ENCODE peak calls at places on chromosomes 7 and 10, in six cellular contexts. N is endothelial cell, V is GM20000, D is thoracic aorta, H is A549, B is LNCaP clone FGC. O is an unnamed sample.
A peak's percentile ranks its signal among the peaks of the same experiment; 100 is the strongest.

GRCh38 chr7:94375713-94376112 is 19.0 kb upstream of the COL1A2 start:
- DNase-seq in V (no peak), B (no peak), N (no peak), D (no peak), H (no peak), O (no peak)

GRCh38 chr7:20217193-20217948 is at the start of gene MACC1:
- DNase-seq in V (peak; percentile 36), N (no peak), D (no peak), B (peak; percentile 13), H (no peak), O (no peak)

GRCh38 chr10:97182327-97182990 is 3.3 kb downstream of the SLIT1 start:
- DNase-seq in B (no peak), H (no peak), V (no peak), N (no peak), D (no peak), O (no peak)

GRCh38 chr10:59257224-59257623 is 80.8 kb downstream of the PHYHIPL start:
- DNase-seq in V (no peak), D (no peak), B (no peak), H (no peak), N (no peak), O (no peak)

GRCh38 chr10:44962870-44963738 is 3.5 kb downstream of the RASSF4 start:
- DNase-seq in H (no peak), N (no peak), B (no peak), D (no peak), V (no peak), O (no peak)

GRCh38 chr10:131648386-131649020 is 252.3 kb upstream of the PPP2R2D start:
- DNase-seq in H (no peak), V (no peak), D (no peak), N (no peak), B (no peak), O (no peak)

GRCh38 chr7:81603-82342 is 110.6 kb upstream of the FAM20C start:
- DNase-seq in D (no peak), H (no peak), B (no peak), V (no peak), N (no peak), O (no peak)

GRCh38 chr10:69807122-69807521 is 5.4 kb downstream of the COL13A1 start:
- DNase-seq in N (no peak), D (no peak), H (peak; percentile 50), V (no peak), B (no peak), O (no peak)

GRCh38 chr7:151721236-151721635 is 155.7 kb downstream of the PRKAG2 start:
- DNase-seq in H (no peak), B (no peak), N (no peak), V (no peak), D (no peak), O (no peak)

GRCh38 chr10:104307576-104308438 is 30.5 kb downstream of the ITPRIP start:
- DNase-seq in D (no peak), B (no peak), V (no peak), N (no peak), H (no peak), O (no peak)

GRCh38 chr10:70498970-70499828 is 20.6 kb downstream of the PALD1 start:
- DNase-seq in H (no peak), V (no peak), D (no peak), N (no peak), B (no peak), O (no peak)

GRCh38 chr7:110065112-110065511 is 1025.8 kb upstream of the LRRN3 start:
- DNase-seq in V (no peak), H (no peak), B (no peak), N (no peak), D (no peak), O (no peak)

GRCh38 chr10:61635946-61636345 is 26.8 kb upstream of the CABCOCO1 start:
- DNase-seq in N (no peak), V (no peak), B (no peak), H (peak; percentile 25), D (no peak), O (no peak)

GRCh38 chr10:100575781-100576635 is 40.3 kb downstream of the HIF1AN start:
- DNase-seq in B (no peak), H (no peak), V (no peak), D (no peak), N (no peak), O (no peak)

GRCh38 chr7:112453505-112454171 is 3.4 kb downstream of the IFRD1 start:
- DNase-seq in D (no peak), N (no peak), B (peak; percentile 61), H (peak; percentile 11), V (no peak), O (no peak)

GRCh38 chr7:99733448-99733847 is 1.5 kb downstream of the CYP3A7 start:
- DNase-seq in V (no peak), N (peak; percentile 5), B (no peak), D (no peak), H (peak; percentile 29), O (no peak)

GRCh38 chr7:130989006-130989795 is 255.2 kb upstream of the KLF14 start:
- DNase-seq in V (no peak), D (no peak), N (no peak), B (peak; percentile 94), H (no peak), O (no peak)

GRCh38 chr7:37354661-37355131 is 94.0 kb downstream of the ELMO1 start:
- DNase-seq in V (peak; percentile 17), B (no peak), D (peak; percentile 57), N (peak; percentile 43), H (no peak), O (no peak)

GRCh38 chr7:130961128-130961601 is 227.2 kb upstream of the KLF14 start:
- DNase-seq in V (peak; percentile 62), D (no peak), B (no peak), H (peak; percentile 82), N (no peak), O (peak; percentile 68)

GRCh38 chr7:128415217-128415785 is 5.5 kb upstream of the IMPDH1 start:
- DNase-seq in D (no peak), V (no peak), H (no peak), B (no peak), N (no peak), O (no peak)

GRCh38 chr7:45921699-45922519 is 837 bp upstream of the IGFBP3 start:
- DNase-seq in V (no peak), H (peak; percentile 85), D (no peak), B (no peak), N (peak; percentile 88), O (no peak)

GRCh38 chr10:72682626-72683025 is 9.3 kb upstream of the MCU start:
- DNase-seq in D (no peak), N (no peak), V (no peak), B (no peak), H (peak; percentile 46), O (no peak)

GRCh38 chr7:40747856-40748255 is 613.1 kb downstream of the SUGCT start:
- DNase-seq in V (no peak), D (no peak), N (no peak), B (no peak), H (no peak), O (no peak)

GRCh38 chr10:98469532-98469931 is 22.8 kb upstream of the HPS1 start:
- DNase-seq in N (no peak), B (no peak), H (no peak), D (no peak), V (no peak), O (no peak)

GRCh38 chr10:59877191-59877671 is 29.1 kb downstream of the CCDC6 start:
- DNase-seq in V (no peak), H (no peak), D (no peak), B (no peak), N (no peak), O (no peak)

GRCh38 chr7:55119571-55119970 is 100.8 kb downstream of the EGFR start:
- DNase-seq in V (no peak), B (no peak), N (no peak), H (no peak), D (no peak), O (no peak)

GRCh38 chr7:92834661-92835139 is 1.7 kb downstream of the CDK6 start:
- DNase-seq in D (no peak), N (peak; percentile 43), V (peak; percentile 45), H (no peak), B (no peak), O (peak; percentile 40)

GRCh38 chr7:120334475-120334874 is 61.5 kb downstream of the KCND2 start:
- DNase-seq in N (no peak), B (no peak), H (no peak), V (no peak), D (no peak), O (no peak)

GRCh38 chr7:120332433-120332832 is 59.5 kb downstream of the KCND2 start:
- DNase-seq in D (no peak), H (no peak), V (no peak), B (no peak), N (no peak), O (no peak)

GRCh38 chr7:120337308-120337907 is 64.4 kb downstream of the KCND2 start:
- DNase-seq in V (peak; percentile 12), D (no peak), N (peak; percentile 16), B (no peak), H (peak; percentile 21), O (peak; percentile 28)
- TF ChIP-seq CTCF in V (peak; percentile 14), D (peak; percentile 22), N (peak; percentile 82), B (peak; percentile 68), H (peak; percentile 22), O (no peak)

GRCh38 chr7:23133797-23134196 is 28.2 kb downstream of the KLHL7 start:
- DNase-seq in D (no peak), H (no peak), V (no peak), B (no peak), N (no peak), O (no peak)

GRCh38 chr7:23123465-23123864 is 17.9 kb downstream of the KLHL7 start:
- DNase-seq in N (no peak), B (no peak), D (no peak), V (no peak), H (no peak), O (no peak)

GRCh38 chr7:23129036-23129435 is 23.5 kb downstream of the KLHL7 start:
- DNase-seq in H (no peak), V (no peak), B (no peak), N (no peak), D (no peak), O (no peak)
- TF ChIP-seq CTCF in H (no peak), V (no peak), B (no peak), N (no peak), D (no peak), O (no peak)

GRCh38 chr7:142626420-142627035 is 122.7 kb upstream of the PRSS1 start:
- DNase-seq in B (no peak), D (no peak), H (peak; percentile 48), V (peak; percentile 38), N (peak; percentile 76), O (peak; percentile 47)
- TF ChIP-seq CTCF in B (peak; percentile 40), D (peak; percentile 39), H (peak; percentile 43), V (peak; percentile 73), N (peak; percentile 85), O (peak; percentile 71)

GRCh38 chr7:5704534-5704922 is 76.9 kb downstream of the RNF216 start:
- DNase-seq in V (peak; percentile 61), D (no peak), H (peak; percentile 77), B (peak; percentile 89), N (peak; percentile 73), O (peak; percentile 65)

GRCh38 chr7:5702876-5703571 is 78.4 kb downstream of the RNF216 start:
- DNase-seq in H (peak; percentile 29), N (no peak), D (no peak), B (no peak), V (no peak), O (no peak)

GRCh38 chr7:5701085-5701914 is 80.2 kb downstream of the RNF216 start:
- DNase-seq in D (no peak), B (no peak), N (no peak), H (no peak), V (peak; percentile 32), O (peak; percentile 57)

GRCh38 chr7:5705318-5705717 is 76.1 kb downstream of the RNF216 start:
- DNase-seq in N (no peak), V (no peak), B (no peak), H (no peak), D (no peak), O (no peak)

GRCh38 chr7:5703572-5704533 is 77.6 kb downstream of the RNF216 start:
- DNase-seq in B (no peak), D (no peak), N (no peak), H (no peak), V (no peak), O (no peak)
- TF ChIP-seq CTCF in B (no peak), D (no peak), N (no peak), H (no peak), V (no peak), O (no peak)